ENCODE peak calls at places on chromosomes 3 and 15, in nine cellular contexts. One of them, this sample, is unnamed.

GRCh38 chr15:74789171-74789627 is 7.3 kb downstream of the CSK start:
- DNase-seq in cardiac fibroblast: no peak
- DNase-seq in astrocyte: no peak
- DNase-seq in uterus: no peak
- DNase-seq in HCT116: no peak
- DNase-seq in aorta: no peak
- DNase-seq in tibial artery: no peak
- DNase-seq in vagina: no peak
- DNase-seq in fibroblast of mammary gland: no peak
- DNase-seq in this sample: no peak

GRCh38 chr15:36905908-36906307 is 194.4 kb downstream of the MEIS2 start:
- DNase-seq in cardiac fibroblast: peak
- DNase-seq in astrocyte: peak
- DNase-seq in uterus: no peak
- DNase-seq in HCT116: no peak
- DNase-seq in aorta: no peak
- DNase-seq in tibial artery: no peak
- DNase-seq in vagina: no peak
- DNase-seq in fibroblast of mammary gland: peak
- DNase-seq in this sample: no peak

GRCh38 chr15:94722025-94722636 is 490.8 kb downstream of the MCTP2 start:
- DNase-seq in cardiac fibroblast: no peak
- DNase-seq in astrocyte: no peak
- DNase-seq in uterus: no peak
- DNase-seq in HCT116: no peak
- DNase-seq in aorta: no peak
- DNase-seq in tibial artery: no peak
- DNase-seq in vagina: no peak
- DNase-seq in fibroblast of mammary gland: no peak
- DNase-seq in this sample: no peak

GRCh38 chr3:10703875-10704274 is 112.2 kb upstream of the SLC6A11 start:
- DNase-seq in cardiac fibroblast: peak
- DNase-seq in astrocyte: peak
- DNase-seq in uterus: no peak
- DNase-seq in HCT116: peak
- DNase-seq in aorta: no peak
- DNase-seq in tibial artery: no peak
- DNase-seq in vagina: no peak
- DNase-seq in fibroblast of mammary gland: peak
- DNase-seq in this sample: no peak

GRCh38 chr3:49495016-49495415 is 24.9 kb downstream of the DAG1 start:
- DNase-seq in cardiac fibroblast: no peak
- DNase-seq in astrocyte: no peak
- DNase-seq in uterus: no peak
- DNase-seq in HCT116: no peak
- DNase-seq in aorta: no peak
- DNase-seq in tibial artery: no peak
- DNase-seq in vagina: no peak
- DNase-seq in fibroblast of mammary gland: no peak
- DNase-seq in this sample: no peak

GRCh38 chr3:40104441-40104840 is 205.1 kb upstream of the EIF1B start:
- DNase-seq in cardiac fibroblast: no peak
- DNase-seq in astrocyte: no peak
- DNase-seq in uterus: no peak
- DNase-seq in HCT116: no peak
- DNase-seq in aorta: no peak
- DNase-seq in tibial artery: no peak
- DNase-seq in vagina: no peak
- DNase-seq in fibroblast of mammary gland: no peak
- DNase-seq in this sample: no peak

GRCh38 chr15:43186003-43186353 is 775 bp downstream of the CCNDBP1 start:
- DNase-seq in cardiac fibroblast: no peak
- DNase-seq in astrocyte: no peak
- DNase-seq in uterus: no peak
- DNase-seq in HCT116: no peak
- DNase-seq in aorta: no peak
- DNase-seq in tibial artery: no peak
- DNase-seq in vagina: no peak
- DNase-seq in fibroblast of mammary gland: no peak
- DNase-seq in this sample: no peak

GRCh38 chr15:91885714-91886265 is 32.3 kb downstream of the SLCO3A1 start:
- DNase-seq in cardiac fibroblast: no peak
- DNase-seq in astrocyte: no peak
- DNase-seq in uterus: no peak
- DNase-seq in HCT116: no peak
- DNase-seq in aorta: no peak
- DNase-seq in tibial artery: no peak
- DNase-seq in vagina: peak
- DNase-seq in fibroblast of mammary gland: no peak
- DNase-seq in this sample: no peak

GRCh38 chr15:69414702-69415161 is 583 bp downstream of the KIF23 start:
- DNase-seq in cardiac fibroblast: peak
- DNase-seq in astrocyte: peak
- DNase-seq in uterus: peak
- DNase-seq in HCT116: peak
- DNase-seq in aorta: peak
- DNase-seq in tibial artery: no peak
- DNase-seq in vagina: no peak
- DNase-seq in fibroblast of mammary gland: peak
- DNase-seq in this sample: no peak

GRCh38 chr3:42736081-42736480 is 33.5 kb upstream of the HHATL start:
- DNase-seq in cardiac fibroblast: no peak
- DNase-seq in astrocyte: no peak
- DNase-seq in uterus: no peak
- DNase-seq in HCT116: no peak
- DNase-seq in aorta: no peak
- DNase-seq in tibial artery: no peak
- DNase-seq in vagina: no peak
- DNase-seq in fibroblast of mammary gland: no peak
- DNase-seq in this sample: no peak

GRCh38 chr3:179897241-179897640 is 139.5 kb downstream of the PEX5L start:
- DNase-seq in cardiac fibroblast: no peak
- DNase-seq in astrocyte: no peak
- DNase-seq in uterus: no peak
- DNase-seq in HCT116: no peak
- DNase-seq in aorta: no peak
- DNase-seq in tibial artery: no peak
- DNase-seq in vagina: no peak
- DNase-seq in fibroblast of mammary gland: no peak
- DNase-seq in this sample: peak

GRCh38 chr3:79361748-79362378 is 405.9 kb downstream of the ROBO1 start:
- DNase-seq in cardiac fibroblast: peak
- DNase-seq in astrocyte: no peak
- DNase-seq in uterus: no peak
- DNase-seq in HCT116: peak
- DNase-seq in aorta: no peak
- DNase-seq in tibial artery: no peak
- DNase-seq in vagina: no peak
- DNase-seq in fibroblast of mammary gland: peak
- DNase-seq in this sample: no peak

GRCh38 chr3:195197764-195198423 is 73.1 kb downstream of the XXYLT1 start:
- DNase-seq in cardiac fibroblast: peak
- DNase-seq in astrocyte: peak
- DNase-seq in uterus: peak
- DNase-seq in HCT116: peak
- DNase-seq in aorta: no peak
- DNase-seq in tibial artery: peak
- DNase-seq in vagina: no peak
- DNase-seq in fibroblast of mammary gland: peak
- DNase-seq in this sample: no peak

DNA sequence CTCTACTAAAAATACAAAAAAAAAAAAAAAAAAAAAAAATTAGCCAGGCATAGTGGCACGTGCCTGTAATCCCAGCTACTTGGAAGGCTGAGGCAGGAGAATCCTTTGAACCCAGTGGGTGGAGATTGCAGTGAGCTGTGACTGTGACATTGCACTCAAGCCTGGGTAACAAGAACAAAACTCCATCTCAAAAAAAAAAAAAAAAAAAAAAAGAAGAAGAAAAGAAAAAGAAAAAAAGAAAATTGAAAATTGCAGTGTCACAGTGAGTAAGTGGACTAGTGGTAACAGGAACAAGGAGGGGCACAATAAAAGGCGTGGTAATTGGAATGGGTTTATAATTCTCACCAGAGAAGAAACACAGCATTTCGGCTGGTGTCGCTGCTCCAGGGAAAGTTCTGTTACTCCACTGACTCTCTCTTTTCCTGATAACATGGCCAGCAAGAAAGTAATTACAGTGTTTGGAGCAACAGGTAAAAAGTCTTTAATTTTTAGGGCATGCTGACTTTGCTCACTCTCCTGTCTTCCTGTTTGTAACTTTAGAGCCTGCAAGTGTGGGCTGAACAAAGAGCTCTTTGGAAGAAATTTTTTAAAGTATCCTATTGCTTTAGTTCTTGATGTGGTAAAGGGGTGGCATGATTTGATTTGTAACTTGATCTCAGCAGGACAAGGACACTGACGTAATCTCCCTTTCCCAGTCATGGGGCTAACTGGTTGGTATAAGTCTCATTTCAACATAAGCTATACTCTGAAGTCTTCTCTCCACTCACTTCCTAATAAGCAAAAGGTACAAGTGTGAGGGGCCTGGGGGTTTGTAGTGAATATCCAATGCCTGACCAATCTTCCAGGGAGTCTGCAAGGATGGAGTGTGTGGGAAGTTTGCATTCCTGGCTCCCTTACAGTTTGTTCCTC is 22.0 kb upstream of the TRA2B start:
- DNase-seq in cardiac fibroblast: peak
- DNase-seq in astrocyte: peak
- DNase-seq in uterus: no peak
- DNase-seq in HCT116: no peak
- DNase-seq in aorta: no peak
- DNase-seq in tibial artery: no peak
- DNase-seq in vagina: no peak
- DNase-seq in fibroblast of mammary gland: peak
- DNase-seq in this sample: peak
- H3K4me3 ChIP-seq in cardiac fibroblast: peak
- H3K4me3 ChIP-seq in astrocyte: no peak
- H3K4me3 ChIP-seq in uterus: no peak
- H3K4me3 ChIP-seq in HCT116: no peak
- H3K4me3 ChIP-seq in aorta: no peak
- H3K4me3 ChIP-seq in tibial artery: no peak
- H3K4me3 ChIP-seq in vagina: no peak
- H3K4me3 ChIP-seq in fibroblast of mammary gland: no peak
- H3K4me3 ChIP-seq in this sample: peak

DNA sequence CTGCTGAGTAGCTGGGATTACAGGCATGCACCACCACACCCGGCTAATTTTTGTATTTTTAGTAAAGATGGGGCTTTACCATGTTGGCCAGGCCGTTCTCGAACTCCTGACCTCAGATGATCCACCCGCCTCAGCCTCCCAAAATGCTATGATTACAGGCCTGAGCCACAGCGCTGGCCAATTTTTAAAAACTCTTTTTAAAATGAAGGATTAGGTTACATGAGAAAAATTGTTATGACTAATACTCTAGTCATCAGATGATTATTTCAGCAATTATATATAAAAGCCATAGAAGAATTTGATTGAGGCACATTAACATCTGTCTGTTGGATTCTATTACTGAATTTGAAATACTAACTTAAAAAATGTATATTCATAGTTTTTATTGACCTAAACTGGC is 134.1 kb upstream of the MNS1 start:
- DNase-seq in cardiac fibroblast: peak
- DNase-seq in astrocyte: peak
- DNase-seq in uterus: no peak
- DNase-seq in HCT116: no peak
- DNase-seq in aorta: no peak
- DNase-seq in tibial artery: no peak
- DNase-seq in vagina: no peak
- DNase-seq in fibroblast of mammary gland: peak
- DNase-seq in this sample: no peak
- H3K4me3 ChIP-seq in cardiac fibroblast: no peak
- H3K4me3 ChIP-seq in astrocyte: no peak
- H3K4me3 ChIP-seq in uterus: no peak
- H3K4me3 ChIP-seq in HCT116: no peak
- H3K4me3 ChIP-seq in aorta: no peak
- H3K4me3 ChIP-seq in tibial artery: no peak
- H3K4me3 ChIP-seq in vagina: no peak
- H3K4me3 ChIP-seq in fibroblast of mammary gland: no peak
- H3K4me3 ChIP-seq in this sample: no peak

GRCh38 chr3:18419232-18419631 is 5.9 kb downstream of the SATB1 start:
- DNase-seq in cardiac fibroblast: no peak
- DNase-seq in astrocyte: no peak
- DNase-seq in uterus: no peak
- DNase-seq in HCT116: no peak
- DNase-seq in aorta: no peak
- DNase-seq in tibial artery: no peak
- DNase-seq in vagina: no peak
- DNase-seq in fibroblast of mammary gland: no peak
- DNase-seq in this sample: no peak
- H3K4me3 ChIP-seq in cardiac fibroblast: no peak
- H3K4me3 ChIP-seq in astrocyte: no peak
- H3K4me3 ChIP-seq in uterus: no peak
- H3K4me3 ChIP-seq in HCT116: no peak
- H3K4me3 ChIP-seq in aorta: no peak
- H3K4me3 ChIP-seq in tibial artery: no peak
- H3K4me3 ChIP-seq in vagina: no peak
- H3K4me3 ChIP-seq in fibroblast of mammary gland: no peak
- H3K4me3 ChIP-seq in this sample: peak

GRCh38 chr15:83063555-83063954 is 3.5 kb downstream of the BTBD1 start:
- DNase-seq in cardiac fibroblast: no peak
- DNase-seq in astrocyte: no peak
- DNase-seq in uterus: no peak
- DNase-seq in HCT116: no peak
- DNase-seq in aorta: no peak
- DNase-seq in tibial artery: no peak
- DNase-seq in vagina: no peak
- DNase-seq in fibroblast of mammary gland: no peak
- DNase-seq in this sample: no peak
- H3K4me3 ChIP-seq in cardiac fibroblast: no peak
- H3K4me3 ChIP-seq in astrocyte: no peak
- H3K4me3 ChIP-seq in uterus: no peak
- H3K4me3 ChIP-seq in HCT116: no peak
- H3K4me3 ChIP-seq in aorta: no peak
- H3K4me3 ChIP-seq in tibial artery: no peak
- H3K4me3 ChIP-seq in vagina: no peak
- H3K4me3 ChIP-seq in fibroblast of mammary gland: no peak
- H3K4me3 ChIP-seq in this sample: no peak

This sample was measured in SK-N-MC.